ENCODE peak calls at places on chromosomes 5 and 9, in four cellular contexts. U is A549, P is IMR-90, M is tibial nerve. K is an unnamed sample.

GRCh38 chr5:89703799-89704198 is 705.8 kb downstream of the CETN3 start:
- DNase-seq in U (no peak), P (no peak), M (no peak), K (no peak)

GRCh38 chr5:177116631-177117373 is 16.8 kb upstream of the NSD1 start:
- DNase-seq in U (no peak), M (peak), P (peak), K (peak)

GRCh38 chr5:121640298-121640697 is 211.4 kb upstream of the FTMT start:
- DNase-seq in P (no peak), U (no peak), M (no peak), K (no peak)

GRCh38 chr9:85420750-85421149 is 321.0 kb downstream of the AGTPBP1 start:
- DNase-seq in M (no peak), U (no peak), P (no peak), K (no peak)

GRCh38 chr5:71586052-71586940 is 844 bp upstream of the MCCC2 start:
- DNase-seq in P (peak), U (peak), M (no peak), K (no peak)

GRCh38 chr9:75087279-75087823 is 604 bp downstream of the NMRK1 start:
- DNase-seq in U (peak), M (no peak), P (peak), K (peak)

GRCh38 chr5:144478532-144478931 is 307.9 kb downstream of the KCTD16 start:
- DNase-seq in P (no peak), U (no peak), M (no peak), K (no peak)

GRCh38 chr5:113178073-113178779 is 201.6 kb downstream of the DCP2 start:
- DNase-seq in U (no peak), M (no peak), P (no peak), K (no peak)

GRCh38 chr9:35687972-35688557 is 1.7 kb downstream of the TPM2 start:
- DNase-seq in U (no peak), P (no peak), M (no peak), K (no peak)
- TF ChIP-seq POLR2A in U (no peak), P (no peak), M (no peak), K (no peak)

GRCh38 chr5:95915999-95916686 is 45.5 kb downstream of the ELL2 start:
- DNase-seq in P (no peak), M (no peak), U (no peak), K (no peak)
- H3K27ac ChIP-seq in P (peak), M (no peak), U (no peak), K (no peak)

GRCh38 chr9:14893280-14893679 is 16.9 kb downstream of the FREM1 start:
- DNase-seq in U (no peak), M (no peak), P (no peak), K (no peak)

GRCh38 chr9:14887149-14887548 is 23.1 kb downstream of the FREM1 start:
- DNase-seq in P (no peak), M (no peak), U (no peak), K (no peak)

GRCh38 chr9:14888857-14889256 is 21.4 kb downstream of the FREM1 start:
- DNase-seq in U (no peak), P (no peak), M (no peak), K (no peak)

GRCh38 chr9:14888272-14888671 is 22.0 kb downstream of the FREM1 start:
- DNase-seq in U (no peak), P (no peak), M (no peak), K (no peak)

DNA sequence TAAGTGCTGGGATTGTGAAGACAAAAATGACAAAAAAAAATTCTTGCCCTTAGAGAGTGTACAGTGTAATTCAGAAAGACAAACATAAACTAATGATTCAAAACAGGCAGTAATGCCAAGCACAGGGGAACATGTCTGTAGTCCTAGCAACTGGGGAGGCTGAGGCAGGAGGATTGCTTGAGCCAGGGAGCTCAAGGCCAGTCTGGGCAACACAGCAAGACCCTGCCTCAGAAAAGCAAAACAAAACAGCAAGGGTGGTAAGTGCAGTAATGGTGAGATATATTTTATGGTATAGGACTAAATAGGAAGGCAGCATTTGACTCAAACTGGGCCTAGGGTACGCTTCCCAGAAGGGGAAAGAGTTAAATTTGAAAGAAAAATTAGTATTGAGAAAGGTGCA is 18.9 kb downstream of the FREM1 start:
- DNase-seq in M (no peak), P (no peak), U (no peak), K (no peak)
- H3K4me3 ChIP-seq in M (no peak), P (no peak), U (no peak), K (no peak)

GRCh38 chr9:134327671-134328231 is 1.5 kb downstream of the RXRA start:
- DNase-seq in P (no peak), U (no peak), M (no peak), K (no peak)

GRCh38 chr9:134324359-134325095 is 1.7 kb upstream of the RXRA start:
- DNase-seq in U (no peak), P (peak), M (no peak), K (peak)

GRCh38 chr9:134325096-134325812 is 1.0 kb upstream of the RXRA start:
- DNase-seq in P (peak), M (no peak), U (peak), K (peak)

GRCh38 chr9:134326754-134327526 is 685 bp downstream of the RXRA start:
- DNase-seq in M (no peak), U (peak), P (peak), K (no peak)

DNA sequence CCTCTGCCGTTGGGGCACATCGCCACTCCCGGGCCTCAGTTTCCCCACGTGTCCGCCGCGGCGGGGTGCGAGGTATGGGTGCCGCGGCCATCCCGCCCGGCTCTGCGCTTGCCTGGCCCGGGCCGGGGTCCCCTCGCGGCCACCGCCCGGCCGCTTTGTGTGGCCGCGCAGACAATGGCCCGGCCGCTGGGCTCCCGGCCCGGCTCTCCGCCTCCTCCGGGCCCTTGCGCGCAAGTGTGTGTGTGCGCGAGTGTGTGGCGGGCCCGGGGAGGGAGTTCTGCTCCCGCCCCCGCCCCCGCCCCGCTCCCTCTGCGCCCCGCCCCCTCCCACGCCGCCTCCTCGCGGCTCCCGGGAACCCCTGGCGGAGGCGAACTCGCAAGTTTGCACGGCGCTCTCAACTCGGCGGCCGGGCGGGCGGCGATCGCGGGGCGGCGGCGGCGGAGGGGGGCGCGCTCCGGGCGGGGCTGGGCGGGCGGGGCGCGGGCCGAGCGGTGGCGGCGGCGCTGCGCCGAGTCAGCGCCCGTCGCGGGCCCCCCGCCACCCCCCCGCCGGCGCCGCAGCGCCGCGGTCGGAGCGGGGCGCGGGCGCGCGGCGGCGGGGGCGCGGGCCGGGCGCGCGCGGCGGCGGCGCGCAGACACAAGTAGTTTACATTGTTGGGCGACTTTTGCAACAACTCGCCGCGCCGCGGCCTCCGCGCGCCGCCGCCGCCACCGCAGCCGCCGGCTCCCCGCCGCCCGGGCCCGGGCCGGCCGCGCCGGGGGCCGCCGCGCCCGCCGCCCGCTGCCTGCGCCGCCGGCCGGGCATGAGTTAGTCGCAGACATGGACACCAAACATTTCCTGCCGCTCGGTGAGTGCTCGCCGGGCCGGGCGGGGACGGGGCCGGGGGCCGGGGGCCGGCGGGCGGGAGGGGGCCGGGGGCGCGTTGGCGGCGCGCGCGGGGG is at the start of gene RXRA:
- DNase-seq in P (peak), M (peak), U (peak), K (peak)
- TF ChIP-seq POLR2A in P (peak), M (peak), U (peak), K (peak)

GRCh38 chr9:130198501-130199179 is 26.4 kb downstream of the NCS1 start:
- DNase-seq in U (no peak), P (no peak), M (no peak), K (peak)
- H3K27ac ChIP-seq in U (no peak), P (no peak), M (no peak), K (no peak)

GRCh38 chr9:97801180-97801579 is 51.8 kb upstream of the FOXE1 start:
- DNase-seq in M (no peak), U (no peak), P (no peak), K (no peak)

GRCh38 chr9:97806721-97807120 is 46.3 kb upstream of the FOXE1 start:
- DNase-seq in M (no peak), U (no peak), P (no peak), K (no peak)

GRCh38 chr9:97802276-97802675 is 50.8 kb upstream of the FOXE1 start:
- DNase-seq in M (no peak), U (peak), P (peak), K (no peak)

GRCh38 chr9:97803167-97804058 is 49.6 kb upstream of the FOXE1 start:
- DNase-seq in P (peak), U (peak), M (peak), K (peak)

DNA sequence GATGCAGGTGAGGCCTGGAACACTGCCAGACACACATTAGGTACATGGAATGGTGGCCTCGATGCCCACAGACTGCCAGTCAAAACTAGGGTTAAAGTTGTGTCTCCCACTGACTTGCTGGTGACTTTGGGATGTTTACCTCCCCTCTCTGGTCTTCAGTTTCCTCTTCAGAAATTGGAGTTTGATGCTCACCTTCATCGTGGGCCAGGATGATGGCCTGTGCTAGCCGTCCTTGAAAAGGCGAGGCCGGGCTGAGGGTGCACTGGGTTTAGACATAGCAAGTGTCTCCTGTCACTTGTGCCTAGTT is 49.0 kb upstream of the FOXE1 start:
- DNase-seq in P (no peak), U (no peak), M (no peak), K (no peak)
- H3K4me3 ChIP-seq in P (no peak), U (peak), M (no peak), K (no peak)

GRCh38 chr9:107478805-107479204 is 10.8 kb downstream of the KLF4 start:
- DNase-seq in M (no peak), P (no peak), U (no peak), K (no peak)
- TF ChIP-seq POLR2A in M (no peak), P (no peak), U (no peak), K (no peak)

K was measured in body of pancreas.